ENCODE peak calls at places on chromosomes 6 and 20, in four cellular contexts. M is heart right ventricle, Y is mesendoderm, L is hepatocyte. F is an unnamed sample. For H3K4me1 and H3K27me3, the result is how much of the 10 kb centered on the place peaks cover.

GRCh38 chr6:82712826-82713225 is 349.2 kb downstream of the TPBG start:
- DNase-seq in M (no peak), Y (peak), L (no peak), F (no peak)

GRCh38 chr6:55277628-55278003 is 49.7 kb upstream of the GFRAL start:
- DNase-seq in M (no peak), Y (peak), L (peak), F (no peak)

GRCh38 chr6:13277231-13277630 is 51.1 kb downstream of the TBC1D7 start:
- DNase-seq in M (no peak), Y (no peak), L (no peak), F (no peak)

GRCh38 chr6:161498359-161498758 is 224.5 kb upstream of the AGPAT4 start:
- DNase-seq in M (peak), Y (peak), L (peak), F (no peak)

GRCh38 chr20:58571942-58572666 is 56.9 kb upstream of the APCDD1L start:
- DNase-seq in M (no peak), Y (no peak), L (peak), F (no peak)

GRCh38 chr20:64110411-64111068 is 3.2 kb upstream of the NPBWR2 start:
- DNase-seq in M (no peak), Y (no peak), L (no peak), F (no peak)

GRCh38 chr6:152983637-152984386 is 971 bp upstream of the FBXO5 start:
- DNase-seq in M (peak), Y (peak), L (peak), F (peak)

GRCh38 chr20:59207742-59208357 is 44.2 kb downstream of the ZNF831 start:
- DNase-seq in M (peak), Y (peak), L (peak), F (peak)

GRCh38 chr6:30615958-30616810 is 859 bp downstream of the PPP1R10 start:
- DNase-seq in M (no peak), Y (peak), L (peak), F (no peak)

GRCh38 chr20:51269671-51270070 is 246.8 kb upstream of the KCNG1 start:
- DNase-seq in M (no peak), Y (no peak), L (no peak), F (no peak)

GRCh38 chr6:144993870-144994269 is 708.7 kb downstream of the UTRN start:
- DNase-seq in M (no peak), Y (no peak), L (no peak), F (no peak)

GRCh38 chr20:57264908-57265648 is 1.4 kb downstream of the BMP7 start:
- DNase-seq in M (no peak), Y (peak), L (peak), F (no peak)

GRCh38 chr6:108651781-108652227 is 91.1 kb downstream of the FOXO3 start:
- DNase-seq in M (peak), Y (no peak), L (no peak), F (peak)

GRCh38 chr6:137315081-137315480 is 95.9 kb upstream of the IFNGR1 start:
- DNase-seq in M (no peak), Y (peak), L (no peak), F (no peak)

GRCh38 chr6:139981810-139982550 is 607.5 kb upstream of the CITED2 start:
- DNase-seq in M (peak), Y (peak), L (peak), F (no peak)

GRCh38 chr6:21891065-21891464 is 297.5 kb downstream of the SOX4 start:
- DNase-seq in M (no peak), Y (no peak), L (no peak), F (no peak)

GRCh38 chr6:126352514-126352913 is 12.6 kb downstream of the CENPW start:
- DNase-seq in M (no peak), Y (no peak), L (no peak), F (no peak)

GRCh38 chr6:45491874-45492273 is 114.1 kb upstream of the SUPT3H start:
- DNase-seq in M (no peak), Y (no peak), L (no peak), F (no peak)

GRCh38 chr6:45454008-45454911 is 76.5 kb upstream of the SUPT3H start:
- DNase-seq in M (no peak), Y (peak), L (no peak), F (no peak)

GRCh38 chr20:45592574-45593189 is 13.6 kb upstream of the WFDC8 start:
- DNase-seq in M (no peak), Y (peak), L (peak), F (no peak)

GRCh38 chr20:54086444-54087134 is 16.2 kb upstream of the BCAS1 start:
- DNase-seq in M (no peak), Y (no peak), L (no peak), F (no peak)

GRCh38 chr20:1964061-1964460 is 29.8 kb downstream of the PDYN start:
- DNase-seq in M (no peak), Y (no peak), L (no peak), F (no peak)

GRCh38 chr6:122476131-122476530 is 4.5 kb upstream of the SERINC1 start:
- DNase-seq in M (no peak), Y (peak), L (no peak), F (no peak)

GRCh38 chr6:35568967-35569606 is 56.4 kb upstream of the TULP1 start:
- DNase-seq in M (no peak), Y (peak), L (peak), F (peak)

GRCh38 chr6:39218868-39219567 is 10.3 kb downstream of the KCNK5 start:
- DNase-seq in M (no peak), Y (no peak), L (no peak), F (no peak)

GRCh38 chr6:161067749-161068148 is 76.2 kb downstream of the MAP3K4 start:
- DNase-seq in M (no peak), Y (no peak), L (no peak), F (no peak)

GRCh38 chr6:11110921-11111768 is at the start of gene ERVFRD-1:
- DNase-seq in M (no peak), Y (no peak), L (no peak), F (peak)

GRCh38 chr20:278181-278580 is 12.4 kb downstream of the C20orf96 start:
- DNase-seq in M (no peak), Y (no peak), L (no peak), F (no peak)

GRCh38 chr6:119443993-119444641 is 94.6 kb upstream of the MAN1A1 start:
- DNase-seq in M (no peak), Y (no peak), L (no peak), F (no peak)

DNA sequence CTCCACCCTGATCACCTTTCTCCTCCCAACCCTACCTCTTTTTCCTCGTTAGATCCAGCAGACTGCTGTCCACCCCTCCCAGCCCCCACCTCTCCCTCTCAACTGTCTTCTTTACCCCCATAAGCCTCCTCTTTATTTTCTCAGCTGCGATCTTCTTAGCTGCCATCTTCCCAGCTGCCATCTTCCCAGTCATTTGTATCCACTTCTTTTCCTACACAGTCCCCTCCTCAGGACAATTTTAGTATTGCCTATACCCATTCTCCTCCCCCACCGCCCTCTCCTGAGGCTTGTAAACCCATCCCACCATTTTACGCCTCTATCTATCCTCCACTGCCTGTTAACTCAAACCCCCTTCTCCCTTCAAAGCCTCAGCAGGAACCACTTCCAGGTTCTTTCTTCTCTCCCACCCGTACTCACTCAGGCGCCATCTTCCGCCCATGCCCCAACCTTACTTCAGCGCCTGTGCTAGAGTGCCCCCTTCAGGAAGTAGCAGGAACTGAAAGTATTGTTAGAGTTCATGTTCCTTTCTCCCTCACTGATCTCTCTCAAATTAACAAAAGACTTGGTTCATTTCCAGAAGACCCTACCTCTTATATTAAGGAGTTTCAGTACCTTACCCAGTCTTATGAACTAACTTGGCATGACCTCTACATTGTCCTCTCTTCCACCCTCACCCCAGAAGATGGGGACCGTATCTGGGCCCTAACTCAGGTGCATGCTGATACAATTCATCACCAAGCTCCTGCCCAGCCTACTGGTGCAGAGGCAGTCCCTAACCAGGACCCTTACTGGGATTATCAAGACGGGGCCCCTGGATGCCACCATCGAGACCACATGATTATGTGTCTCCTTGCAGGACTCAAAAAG is 236.0 kb downstream of the ADGRG6 start:
- DNase-seq in M (no peak), Y (peak), L (no peak), F (no peak)
- H3K4me3 ChIP-seq in M (no peak), Y (no peak), L (no peak), F (no peak)

GRCh38 chr6:125193208-125193607 is 39.6 kb downstream of the TPD52L1 start:
- DNase-seq in M (no peak), Y (no peak), L (no peak), F (no peak)

GRCh38 chr6:125197795-125198269 is 44.3 kb downstream of the TPD52L1 start:
- DNase-seq in M (peak), Y (peak), L (peak), F (peak)

GRCh38 chr6:125194980-125195379 is 41.4 kb downstream of the TPD52L1 start:
- DNase-seq in M (no peak), Y (no peak), L (no peak), F (no peak)

GRCh38 chr6:125196613-125197012 is 43.0 kb downstream of the TPD52L1 start:
- DNase-seq in M (no peak), Y (no peak), L (no peak), F (no peak)

DNA sequence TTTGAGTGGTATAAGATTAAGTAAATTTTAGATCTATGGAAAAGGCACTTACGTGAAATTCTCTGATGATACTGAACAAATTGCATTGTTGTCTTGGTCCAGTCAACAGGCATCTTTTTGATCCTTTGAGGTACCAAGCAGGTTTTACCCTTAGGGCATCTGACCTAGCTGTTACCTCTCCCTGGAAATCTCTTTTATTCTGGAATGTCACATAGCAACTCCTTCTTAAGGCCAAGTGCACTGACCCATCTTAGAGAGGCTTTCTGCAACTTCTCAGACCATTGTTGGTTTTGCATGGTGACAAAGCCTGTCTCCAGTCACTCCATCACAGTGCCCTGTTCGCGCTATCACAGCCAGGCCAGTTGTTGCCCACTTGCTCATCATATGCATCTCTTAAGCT is 42.0 kb downstream of the TPD52L1 start:
- DNase-seq in M (no peak), Y (peak), L (no peak), F (no peak)
- H3K4me1 ChIP-seq in M (under half), Y (under half), L (under half), F (under half)

GRCh38 chr6:90611543-90611864 is 24.6 kb upstream of the MAP3K7 start:
- DNase-seq in M (no peak), Y (no peak), L (no peak), F (no peak)

GRCh38 chr6:90610291-90610670 is 23.4 kb upstream of the MAP3K7 start:
- DNase-seq in M (no peak), Y (peak), L (no peak), F (no peak)

GRCh38 chr6:90610671-90611542 is 24.0 kb upstream of the MAP3K7 start:
- DNase-seq in M (peak), Y (peak), L (peak), F (peak)

DNA sequence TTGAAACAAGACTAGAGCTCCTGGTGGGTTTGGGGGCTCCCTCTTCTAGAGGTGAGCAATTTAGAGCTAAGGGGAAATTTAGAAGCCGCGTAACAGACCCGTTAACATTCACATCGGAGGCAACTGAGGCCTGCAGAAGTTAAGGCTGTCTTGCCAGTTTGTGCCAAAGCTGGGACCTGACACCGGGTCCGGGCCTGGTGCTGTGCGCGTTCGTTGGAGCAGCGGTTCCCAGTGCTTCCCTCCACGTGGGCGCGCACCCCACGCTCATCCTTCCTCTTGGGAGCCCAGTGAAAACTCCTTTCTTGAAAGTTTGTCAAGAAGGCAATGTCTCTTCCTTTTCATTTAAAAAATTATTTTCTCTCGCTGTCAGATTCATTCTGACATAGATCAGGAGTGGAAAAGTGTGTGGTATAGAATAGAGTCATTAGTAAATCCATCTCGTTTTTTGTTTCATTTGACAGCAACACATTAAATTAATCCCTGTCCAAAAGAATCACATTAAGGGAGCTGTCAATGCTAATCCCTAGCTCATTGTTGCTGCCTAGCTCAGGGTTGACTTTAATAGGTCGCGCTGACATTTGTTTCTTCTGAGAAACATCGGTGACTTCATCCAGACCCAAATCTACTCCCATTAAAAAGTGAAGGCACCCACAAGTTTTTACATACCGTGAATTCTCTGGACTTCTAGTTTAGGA is 25.3 kb upstream of the MAP3K7 start:
- DNase-seq in M (no peak), Y (peak), L (no peak), F (no peak)
- H3K27me3 ChIP-seq in M (under half), Y (under half), L (half or more), F (under half)

GRCh38 chr20:38841570-38841969 is 36.1 kb downstream of the PPP1R16B start:
- DNase-seq in M (no peak), Y (no peak), L (no peak), F (no peak)
- H3K4me3 ChIP-seq in M (no peak), Y (no peak), L (no peak), F (no peak)

GRCh38 chr20:62623488-62624324 is 18.6 kb upstream of the SLCO4A1 start:
- DNase-seq in M (peak), Y (peak), L (peak), F (peak)

GRCh38 chr20:62625921-62626547 is 16.3 kb upstream of the SLCO4A1 start:
- DNase-seq in M (no peak), Y (no peak), L (no peak), F (peak)

GRCh38 chr20:62624325-62624690 is 18.0 kb upstream of the SLCO4A1 start:
- DNase-seq in M (no peak), Y (no peak), L (peak), F (no peak)

GRCh38 chr20:62625516-62625915 is 16.8 kb upstream of the SLCO4A1 start:
- DNase-seq in M (no peak), Y (no peak), L (no peak), F (peak)

DNA sequence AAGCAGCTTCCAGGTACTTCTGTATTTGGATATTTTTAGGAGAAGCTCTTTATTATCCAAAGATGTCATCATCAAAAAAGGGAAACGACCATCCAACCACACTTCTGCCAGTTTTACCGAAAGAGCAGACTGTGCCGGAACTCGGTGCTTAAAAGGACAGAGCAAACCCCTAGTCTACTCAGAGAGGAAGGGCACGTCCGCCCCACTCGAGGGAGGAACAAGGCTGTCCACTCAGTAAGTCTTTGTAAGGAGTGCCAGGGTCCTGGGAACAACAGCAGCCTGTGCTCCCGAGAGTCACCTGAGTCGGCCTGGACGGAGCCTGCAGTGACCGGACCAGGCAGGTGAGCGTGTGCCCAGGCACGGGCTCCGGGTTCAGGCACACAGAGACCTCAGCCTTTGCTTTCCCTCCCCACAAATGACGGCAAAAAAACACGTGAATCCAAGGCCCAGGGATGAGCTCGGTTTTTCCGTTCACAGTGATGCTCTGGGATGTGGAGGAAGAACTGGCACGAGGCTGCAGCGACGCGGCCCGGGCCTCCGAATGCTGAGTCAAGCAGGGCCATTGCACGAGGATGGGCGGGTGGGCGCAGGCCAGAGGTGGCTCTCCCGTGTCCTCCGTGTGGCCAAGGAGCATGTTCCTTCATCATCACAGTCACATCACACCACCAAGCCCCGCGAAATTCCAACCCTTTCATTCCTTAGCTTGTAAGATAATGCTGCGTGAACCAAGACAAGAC is 17.4 kb upstream of the SLCO4A1 start:
- DNase-seq in M (no peak), Y (no peak), L (no peak), F (peak)
- H3K4me1 ChIP-seq in M (under half), Y (under half), L (under half), F (under half)

GRCh38 chr20:22557403-22558276 is 26.7 kb downstream of the FOXA2 start:
- DNase-seq in M (no peak), Y (no peak), L (no peak), F (no peak)
- H3K27me3 ChIP-seq in M (half or more), Y (under half), L (under half), F (under half)

GRCh38 chr6:125294925-125295324 is 6.8 kb downstream of the HDDC2 start:
- DNase-seq in M (peak), Y (no peak), L (no peak), F (peak)
- H3K4me3 ChIP-seq in M (no peak), Y (no peak), L (no peak), F (no peak)

F was measured in right cardiac atrium.